ENCODE peak calls at places on chromosomes 6 and 20, in seven cellular contexts. I is uterus, C is left ventricle myocardium inferior, Y is esophagus squamous epithelium, U is psoas muscle, X is neuronal stem cell, L is ascending aorta. H is an unnamed sample. For H3K27me3 and H3K4me1, the result is how much of the 10 kb centered on the place peaks cover.

GRCh38 chr6:54980511-54981275 is 134.1 kb downstream of the FAM83B start:
- DNase-seq in U (no peak), L (no peak), C (no peak), X (no peak), Y (no peak), I (no peak), H (no peak)

GRCh38 chr6:131199568-131200272 is 64.5 kb downstream of the AKAP7 start:
- DNase-seq in I (no peak), L (no peak), C (no peak), X (peak), U (no peak), Y (no peak), H (no peak)

GRCh38 chr6:47187883-47188587 is 121.7 kb downstream of the TNFRSF21 start:
- DNase-seq in L (no peak), I (no peak), U (no peak), X (no peak), Y (no peak), C (no peak), H (no peak)

GRCh38 chr6:54897462-54898189 is 51.1 kb downstream of the FAM83B start:
- DNase-seq in I (no peak), C (no peak), X (no peak), L (no peak), Y (no peak), U (no peak), H (no peak)

GRCh38 chr20:34921436-34921835 is 34.2 kb downstream of the GSS start:
- DNase-seq in X (no peak), L (no peak), U (no peak), I (no peak), Y (no peak), C (no peak), H (no peak)

GRCh38 chr6:82144007-82144851 is 103.3 kb downstream of the IBTK start:
- DNase-seq in I (peak), Y (no peak), X (no peak), U (no peak), C (no peak), L (peak), H (no peak)

GRCh38 chr6:34926655-34927054 is 37.6 kb downstream of the ANKS1A start:
- DNase-seq in L (no peak), Y (no peak), I (no peak), C (no peak), X (no peak), U (no peak), H (no peak)

GRCh38 chr20:57860576-57860975 is 150.8 kb upstream of the PMEPA1 start:
- DNase-seq in X (no peak), C (no peak), U (no peak), Y (no peak), I (no peak), L (no peak), H (no peak)

GRCh38 chr6:96631248-96631647 is 68.3 kb downstream of the FHL5 start:
- DNase-seq in L (no peak), C (no peak), U (no peak), X (no peak), Y (no peak), I (no peak), H (no peak)

GRCh38 chr20:54170963-54171362 is 2.8 kb downstream of the CYP24A1 start:
- DNase-seq in C (no peak), X (no peak), I (no peak), Y (no peak), U (no peak), L (no peak), H (no peak)
- H3K27me3 ChIP-seq in C (half or more), X (under half), I (under half), Y (half or more), U (half or more), L (under half), H (half or more)

DNA sequence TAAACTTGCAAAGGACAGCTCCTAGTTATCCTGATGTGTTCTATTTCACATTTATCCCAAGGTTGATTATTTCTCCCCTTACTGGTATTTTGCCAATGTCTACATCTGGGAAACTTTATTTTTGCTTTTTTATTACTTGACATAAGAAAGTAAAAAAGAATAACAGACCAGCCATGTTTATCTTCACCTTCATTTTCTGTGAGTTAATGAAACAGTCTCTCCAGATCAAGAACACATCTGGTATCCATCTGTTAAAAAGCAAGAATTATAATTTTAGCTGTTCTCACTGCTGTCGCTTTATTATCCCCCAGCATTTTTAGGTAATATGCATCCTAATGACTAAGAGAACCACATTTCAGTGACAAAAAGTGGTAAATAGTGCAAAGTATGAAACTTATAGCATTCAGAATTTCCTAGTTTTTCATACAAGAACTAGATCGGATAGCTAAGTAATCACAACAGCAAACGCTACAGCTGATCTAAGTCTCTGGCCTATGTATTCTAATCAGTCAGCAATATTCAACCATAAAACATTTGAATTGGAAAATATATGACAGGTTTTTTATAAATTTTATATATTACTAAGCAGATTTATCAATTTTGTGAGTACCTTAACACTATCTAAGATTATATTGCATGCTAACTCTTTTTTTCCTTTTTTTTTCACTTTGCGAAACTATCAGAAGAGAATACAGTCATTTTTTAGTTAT is 74.4 kb upstream of the GJE1 start:
- DNase-seq in Y (no peak), I (no peak), U (no peak), C (no peak), L (no peak), X (no peak), H (no peak)
- H3K4me1 ChIP-seq in Y (under half), I (under half), U (under half), C (under half), L (under half), X (under half), H (under half)

GRCh38 chr20:59945175-59945574 is 5.0 kb downstream of the FAM217B start:
- DNase-seq in C (no peak), X (no peak), Y (no peak), U (no peak), L (no peak), I (no peak), H (no peak)
- H3K27ac ChIP-seq in C (peak), X (no peak), Y (no peak), U (peak), L (no peak), I (no peak), H (no peak)

DNA sequence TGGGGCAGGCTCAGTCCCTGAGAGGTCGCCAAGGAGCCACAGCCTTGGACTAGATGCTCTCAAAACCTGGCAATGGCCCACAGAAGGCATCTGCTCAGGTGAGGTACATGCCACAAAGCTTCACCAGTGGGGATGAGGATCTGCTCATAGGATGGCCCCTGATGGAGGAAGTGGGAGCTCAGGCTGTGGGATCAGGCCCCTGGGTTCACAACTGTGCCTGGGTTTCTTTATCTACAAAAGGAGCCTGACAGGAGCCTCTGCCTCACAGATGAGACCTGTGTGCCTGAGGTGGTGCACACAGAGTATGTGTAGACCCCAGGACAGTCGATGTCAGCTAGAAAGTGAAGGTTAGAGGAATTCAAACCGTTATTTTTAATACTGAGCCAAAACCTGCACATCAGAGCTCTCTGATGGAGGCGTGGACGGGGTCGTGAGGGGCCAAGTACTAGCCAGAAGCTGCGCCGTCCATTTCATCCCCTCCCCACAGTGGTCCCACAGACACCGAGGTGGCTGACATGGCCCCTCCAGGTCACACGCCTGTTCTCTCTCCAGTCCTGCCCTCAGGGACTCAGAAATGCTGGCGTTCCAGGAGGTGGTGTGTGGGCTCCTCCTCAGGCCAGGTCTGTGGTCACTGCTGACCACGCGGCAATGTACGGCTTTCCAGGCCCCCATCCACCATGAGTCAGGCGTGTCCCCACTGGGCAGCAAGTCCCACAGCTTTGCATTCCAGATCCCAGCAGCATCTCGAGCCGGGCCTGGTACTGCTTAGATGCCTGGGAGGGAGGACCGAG is 33.3 kb downstream of the NTSR1 start:
- DNase-seq in I (no peak), L (no peak), C (peak), Y (no peak), U (peak), X (no peak), H (peak)
- H3K27me3 ChIP-seq in I (under half), L (under half), C (half or more), Y (half or more), U (half or more), X (under half), H (under half)

DNA sequence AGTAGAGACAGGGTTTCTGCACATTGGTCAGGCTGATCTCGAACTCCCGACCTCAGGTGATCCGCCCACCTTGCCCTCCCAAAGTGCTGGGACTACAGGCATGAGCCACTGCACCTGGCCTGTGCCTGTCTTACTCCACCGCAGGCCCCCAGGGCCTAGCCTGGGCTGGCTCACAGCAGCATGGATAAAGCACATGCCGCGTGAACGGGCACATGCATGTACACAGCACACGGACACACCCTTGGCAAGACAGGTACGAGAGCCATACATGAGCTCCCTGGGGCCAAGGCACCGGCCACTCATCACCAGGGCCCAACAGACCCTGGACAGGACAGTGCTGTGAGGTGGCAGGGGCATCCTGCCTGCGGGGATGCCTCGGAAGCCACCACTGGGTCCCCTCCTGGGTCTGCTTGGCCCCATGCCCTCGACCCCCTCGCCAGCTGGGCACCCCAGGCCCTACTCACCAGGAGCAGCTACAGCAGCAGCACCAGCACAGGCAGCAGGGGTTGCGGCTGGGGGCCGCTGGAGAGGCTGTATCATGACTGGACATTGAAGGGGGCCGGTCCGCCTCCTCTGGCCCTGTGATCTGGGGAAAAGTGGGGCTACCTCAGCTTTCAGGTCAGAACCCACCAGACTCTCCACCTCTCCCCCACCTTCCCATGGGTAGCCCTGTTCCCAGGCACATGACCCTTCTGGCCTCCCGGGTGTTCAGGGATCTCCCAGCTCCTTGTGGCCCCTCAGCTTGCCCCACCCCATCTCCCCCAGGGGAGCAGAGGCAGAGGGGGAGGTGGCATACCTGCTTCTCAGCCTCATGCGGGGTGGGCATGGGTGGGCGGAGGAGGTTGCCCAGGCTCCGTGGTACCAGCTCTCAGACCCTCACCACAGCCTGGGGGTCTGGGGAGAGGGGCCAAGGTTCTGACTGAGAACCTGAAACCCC is 3.0 kb downstream of the RGS19 start:
- DNase-seq in C (no peak), Y (no peak), U (no peak), X (no peak), I (no peak), L (no peak), H (peak)
- H3K4me1 ChIP-seq in C (under half), Y (under half), U (under half), X (under half), I (under half), L (under half), H (under half)

DNA sequence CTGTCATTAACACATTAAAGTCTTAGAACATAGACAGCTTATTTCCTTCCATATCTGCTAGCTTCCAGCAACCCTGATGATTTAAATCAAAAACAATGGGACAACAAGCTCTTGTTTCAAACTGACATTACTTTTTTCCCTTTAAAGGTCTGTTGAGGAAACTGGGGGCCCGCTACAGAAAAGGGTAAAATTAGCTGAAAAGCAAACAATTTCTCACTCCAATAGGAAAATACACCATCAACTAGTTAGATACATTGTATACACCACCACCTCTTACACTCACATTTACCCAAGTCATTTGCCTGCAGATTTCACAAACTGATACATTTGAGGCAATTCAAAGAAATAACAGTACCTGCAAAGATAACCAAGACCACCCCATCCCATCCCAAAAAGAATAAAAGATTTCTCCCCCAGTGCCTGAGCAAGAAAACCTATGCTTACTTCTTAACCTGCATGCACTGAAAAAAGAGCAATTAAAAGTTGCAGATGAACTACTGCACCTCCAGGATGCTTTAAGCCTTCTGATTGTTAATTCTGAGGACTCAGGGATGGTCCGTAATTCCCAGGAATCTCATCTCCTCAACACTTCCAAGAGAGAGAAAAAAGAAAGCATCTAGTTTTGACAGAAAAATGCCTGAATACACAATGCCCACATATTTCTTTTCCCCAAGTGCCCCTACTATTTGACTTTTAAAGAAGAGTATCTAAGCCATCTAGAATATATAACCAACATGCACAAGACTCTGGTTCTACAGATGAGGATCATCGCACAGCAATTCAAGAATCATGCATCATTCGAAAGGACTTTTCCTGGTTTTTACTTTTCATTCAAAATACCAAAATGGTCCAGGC is 5.6 kb downstream of the ZMYND8 start:
- DNase-seq in U (no peak), C (no peak), I (no peak), L (no peak), Y (no peak), X (no peak), H (no peak)
- H3K27ac ChIP-seq in U (peak), C (peak), I (peak), L (peak), Y (peak), X (peak), H (peak)

GRCh38 chr6:1616556-1617463 is 7.1 kb downstream of the FOXC1 start:
- DNase-seq in Y (no peak), I (no peak), X (no peak), L (no peak), C (no peak), U (peak), H (no peak)
- H3K27me3 ChIP-seq in Y (half or more), I (under half), X (half or more), L (under half), C (half or more), U (half or more), H (half or more)

GRCh38 chr6:6284231-6284966 is 36.1 kb downstream of the F13A1 start:
- DNase-seq in C (no peak), U (no peak), L (no peak), X (no peak), Y (no peak), I (no peak), H (no peak)

GRCh38 chr6:6287415-6287814 is 33.0 kb downstream of the F13A1 start:
- DNase-seq in C (no peak), I (no peak), L (no peak), Y (no peak), U (no peak), X (no peak), H (no peak)

GRCh38 chr6:6285679-6286078 is 34.8 kb downstream of the F13A1 start:
- DNase-seq in X (no peak), L (no peak), I (no peak), C (no peak), U (no peak), Y (no peak), H (no peak)

GRCh38 chr6:6283747-6284146 is 36.7 kb downstream of the F13A1 start:
- DNase-seq in L (no peak), I (no peak), Y (no peak), U (no peak), X (no peak), C (no peak), H (no peak)
- H3K4me1 ChIP-seq in L (under half), I (under half), Y (under half), U (under half), X (under half), C (under half), H (under half)